ENCODE peak calls at places on chromosomes 1 and 21, in four cellular contexts. K, J, S and Q are unnamed samples.

GRCh38 chr1:169019419-169020058 is 87.0 kb upstream of the ATP1B1 start:
- DNase-seq in K (no peak), J (no peak), S (no peak), Q (no peak)

GRCh38 chr21:46220847-46221246 is 7.7 kb downstream of the LSS start:
- DNase-seq in K (no peak), J (no peak), S (no peak), Q (no peak)

GRCh38 chr1:226109829-226110248 is 47.3 kb downstream of the H3-3A start:
- DNase-seq in K (peak; percentile 97), J (peak; percentile 91), S (peak; percentile 79), Q (peak; percentile 75)

GRCh38 chr1:108049083-108049819 is 84.3 kb upstream of the VAV3 start:
- DNase-seq in K (peak; percentile 67), J (peak; percentile 38), S (peak; percentile 22), Q (no peak)

GRCh38 chr1:165650981-165651625 is 20.1 kb downstream of the MGST3 start:
- DNase-seq in K (no peak), J (no peak), S (no peak), Q (no peak)

GRCh38 chr1:233261615-233262168 is 33.8 kb downstream of the PCNX2 start:
- DNase-seq in K (no peak), J (no peak), S (no peak), Q (no peak)

GRCh38 chr1:94045465-94046056 is 75.4 kb downstream of the ABCA4 start:
- DNase-seq in K (peak; percentile 94), J (peak; percentile 98), S (peak; percentile 100), Q (peak; percentile 47)

GRCh38 chr1:241102652-241103051 is 254.4 kb downstream of the RGS7 start:
- DNase-seq in K (no peak), J (no peak), S (no peak), Q (no peak)

GRCh38 chr1:33092438-33092837 is 11.5 kb downstream of the AZIN2 start:
- DNase-seq in K (no peak), J (no peak), S (no peak), Q (no peak)

GRCh38 chr1:208550978-208551377 is 306.8 kb upstream of the PLXNA2 start:
- DNase-seq in K (no peak), J (no peak), S (no peak), Q (no peak)

GRCh38 chr1:198913667-198914066 is 274.8 kb downstream of the PTPRC start:
- DNase-seq in K (no peak), J (peak; percentile 82), S (peak; percentile 74), Q (no peak)

GRCh38 chr1:64474639-64475038 is 4.7 kb downstream of the CACHD1 start:
- DNase-seq in K (peak; percentile 72), J (no peak), S (no peak), Q (no peak)

GRCh38 chr1:8303141-8303540 is 14.8 kb upstream of the SLC45A1 start:
- DNase-seq in K (no peak), J (peak; percentile 58), S (no peak), Q (no peak)

GRCh38 chr1:91876751-91877573 is 9.0 kb downstream of the TGFBR3 start:
- DNase-seq in K (no peak), J (no peak), S (no peak), Q (no peak)

GRCh38 chr1:246284021-246284420 is 223.1 kb downstream of the SMYD3 start:
- DNase-seq in K (no peak), J (peak; percentile 25), S (no peak), Q (no peak)

GRCh38 chr1:93615201-93616150 is 66.2 kb downstream of the BCAR3 start:
- DNase-seq in K (peak; percentile 47), J (peak; percentile 77), S (peak; percentile 86), Q (no peak)

GRCh38 chr1:10544239-10544638 is 69.5 kb downstream of the PEX14 start:
- DNase-seq in K (no peak), J (no peak), S (no peak), Q (no peak)

GRCh38 chr1:245143849-245144248 is 10.9 kb upstream of the KIF26B start:
- DNase-seq in K (no peak), J (no peak), S (no peak), Q (no peak)

GRCh38 chr1:160629286-160630210 is 17.3 kb downstream of the SLAMF1 start:
- DNase-seq in K (no peak), J (no peak), S (no peak), Q (no peak)

GRCh38 chr1:216686860-216687545 is 36.2 kb downstream of the ESRRG start:
- DNase-seq in K (peak; percentile 30), J (peak; percentile 33), S (peak; percentile 1), Q (no peak)

GRCh38 chr1:216285052-216285451 is 138.2 kb downstream of the USH2A start:
- DNase-seq in K (no peak), J (no peak), S (no peak), Q (no peak)

GRCh38 chr1:5992814-5993552 is 758 bp upstream of the NPHP4 start:
- DNase-seq in K (peak; percentile 24), J (no peak), S (no peak), Q (no peak)

GRCh38 chr21:31895069-31895851 is 22.4 kb downstream of the HUNK start:
- DNase-seq in K (no peak), J (no peak), S (no peak), Q (no peak)

GRCh38 chr1:87089823-87090222 is 175.4 kb downstream of the HS2ST1 start:
- DNase-seq in K (no peak), J (no peak), S (no peak), Q (no peak)

GRCh38 chr1:87092852-87093251 is 178.4 kb downstream of the HS2ST1 start:
- DNase-seq in K (no peak), J (no peak), S (no peak), Q (no peak)

GRCh38 chr1:87093286-87093685 is 178.9 kb downstream of the HS2ST1 start:
- DNase-seq in K (peak; percentile 88), J (no peak), S (peak; percentile 12), Q (no peak)

GRCh38 chr1:87091425-87091824 is 177.0 kb downstream of the HS2ST1 start:
- DNase-seq in K (no peak), J (no peak), S (no peak), Q (no peak)

GRCh38 chr1:87094238-87094637 is 179.8 kb downstream of the HS2ST1 start:
- DNase-seq in K (no peak), J (no peak), S (no peak), Q (no peak)
- TF ChIP-seq CTCF in K (no peak), J (no peak), S (no peak), Q (no peak)

DNA sequence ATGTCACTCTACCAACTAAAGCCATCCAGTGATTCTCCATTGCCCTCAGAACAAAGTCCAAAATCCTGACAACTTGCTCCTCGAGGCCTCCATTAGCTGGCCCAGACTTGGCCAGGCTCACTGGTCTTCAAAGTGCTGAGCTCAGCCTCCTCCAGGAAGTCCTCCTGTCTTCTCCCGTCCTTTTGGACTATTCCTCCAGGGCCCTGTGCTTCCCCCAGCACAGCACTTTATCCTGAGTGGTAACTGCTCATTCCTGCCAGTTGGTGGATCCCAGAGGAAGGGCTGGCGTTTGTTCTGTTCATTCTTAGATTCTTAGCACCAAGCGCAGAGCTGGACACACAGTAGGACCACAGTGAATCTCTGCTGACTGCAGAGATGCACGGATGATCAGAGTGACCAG is 179.9 kb downstream of the PTPRU start:
- DNase-seq in K (no peak), J (peak; percentile 27), S (no peak), Q (no peak)
- TF ChIP-seq CTCF in K (peak; percentile 22), J (peak; percentile 32), S (no peak), Q (peak; percentile 44)

DNA sequence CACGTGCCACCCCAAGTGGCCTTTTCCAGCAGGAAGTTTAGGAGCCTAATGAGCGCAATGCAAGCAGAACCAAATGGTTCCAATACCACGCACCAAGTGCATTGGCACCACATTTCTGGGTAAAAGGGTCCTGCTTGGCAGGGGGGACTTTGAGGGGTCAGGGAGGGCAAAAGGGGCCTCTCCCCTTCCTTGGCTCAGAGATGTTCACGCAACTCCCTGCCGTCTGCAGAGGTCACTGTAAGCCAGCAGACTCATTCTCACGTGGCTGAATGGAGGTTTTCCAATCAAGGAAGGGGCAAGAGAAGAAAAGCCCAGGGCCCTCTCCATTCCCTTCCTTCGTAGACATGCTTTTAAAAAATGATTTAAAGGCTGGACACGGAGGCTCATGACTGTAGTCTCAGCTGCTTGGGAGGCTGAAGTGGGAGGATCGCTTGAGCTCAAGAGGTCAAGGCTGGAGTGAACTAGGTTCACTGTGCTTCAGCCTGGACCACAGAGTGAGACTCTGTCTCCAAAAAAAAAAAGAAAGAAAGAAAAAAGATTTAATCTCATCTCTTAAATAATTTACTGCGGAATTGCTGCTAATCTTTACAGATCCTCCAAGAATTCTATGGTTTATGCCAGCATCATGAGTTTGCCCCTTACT is 80.3 kb downstream of the RUNX3 start:
- DNase-seq in K (peak; percentile 37), J (peak; percentile 45), S (no peak), Q (no peak)
- TF ChIP-seq CTCF in K (peak; percentile 63), J (peak; percentile 19), S (no peak), Q (peak; percentile 33)

GRCh38 chr21:42861311-42862122 is 17.8 kb downstream of the WDR4 start:
- DNase-seq in K (no peak), J (no peak), S (no peak), Q (no peak)
- TF ChIP-seq CTCF in K (no peak), J (no peak), S (no peak), Q (no peak)

DNA sequence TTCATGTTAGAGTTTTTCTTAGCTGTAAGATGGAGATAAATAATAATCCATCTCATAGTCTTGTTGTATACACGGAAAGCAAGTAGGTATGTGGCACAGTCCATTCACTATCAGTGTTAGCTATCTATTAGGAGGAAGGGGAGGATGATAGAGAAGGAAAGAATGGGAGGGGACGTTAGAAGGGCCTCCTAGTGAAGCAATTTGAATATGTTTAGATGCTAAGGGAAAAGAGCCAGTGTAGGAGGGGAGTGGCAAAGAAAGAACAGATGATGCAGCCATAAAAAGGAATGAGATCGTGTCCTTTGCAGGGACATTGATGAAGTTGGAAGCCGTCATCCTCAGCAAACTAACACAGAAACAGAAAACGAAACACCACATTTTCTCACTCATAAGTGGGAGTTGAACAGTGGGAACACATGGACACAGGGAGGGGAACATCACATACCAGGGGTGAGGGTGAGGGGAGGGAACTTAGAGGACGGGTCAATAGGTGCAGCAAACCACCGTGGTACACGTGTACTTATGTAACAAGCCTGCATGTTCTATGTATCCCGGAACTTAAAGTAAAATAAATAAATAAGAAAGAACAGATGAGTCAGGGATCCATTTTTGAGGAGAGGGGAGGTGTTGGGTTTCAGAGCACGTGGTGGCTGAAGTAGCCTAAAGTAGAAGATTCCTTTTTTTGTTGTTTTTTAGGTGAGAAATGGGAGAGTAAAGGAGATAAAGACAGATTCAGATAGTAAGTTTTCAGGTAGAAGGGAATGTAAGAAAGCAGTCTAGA is 124.1 kb downstream of the POU2F1 start:
- DNase-seq in K (no peak), J (no peak), S (no peak), Q (no peak)
- TF ChIP-seq CTCF in K (no peak), J (no peak), S (no peak), Q (no peak)